ENCODE peak calls at places on chromosomes 13 and 19, in eight cellular contexts. R is activated naive CD4-positive, alpha-beta T cell; A is A172; N is T-helper 1 cell; E is choroid plexus epithelial cell; U is effector memory CD4-positive, alpha-beta T cell; Z is stimulated activated CD8-positive, alpha-beta memory T cell treated with anti-CD3 and anti-CD28 coated beads, Interleukin-15, amount 100 ng/mL, for 24 hours; K is NCI-H1436. B is an unnamed sample.
A peak's percentile ranks its signal among the peaks of the same experiment; 100 is the strongest.

GRCh38 chr13:46663216-46663615 is 110.2 kb downstream of the LRCH1 start:
- DNase-seq in R (no peak), A (no peak), N (no peak), E (no peak), U (no peak), Z (no peak), K (no peak), B (no peak)

GRCh38 chr19:49423985-49424303 is 703 bp upstream of the PTH2 start:
- DNase-seq in R (no peak), A (no peak), N (no peak), E (no peak), U (no peak), Z (no peak), K (no peak), B (no peak)

GRCh38 chr13:113415032-113415431 is 38.3 kb downstream of the ADPRHL1 start:
- DNase-seq in R (no peak), A (no peak), N (no peak), E (no peak), U (no peak), Z (no peak), K (no peak), B (no peak)

GRCh38 chr19:55436847-55437246 is 6.3 kb downstream of the SHISA7 start:
- DNase-seq in R (no peak), A (no peak), N (no peak), E (no peak), U (no peak), Z (no peak), K (no peak), B (no peak)

GRCh38 chr13:79527698-79528097 is 46.7 kb downstream of the NDFIP2 start:
- DNase-seq in R (no peak), A (no peak), N (no peak), E (no peak), U (no peak), Z (no peak), K (no peak), B (no peak)

GRCh38 chr19:9986787-9987281 is 23.5 kb downstream of the COL5A3 start:
- DNase-seq in R (no peak), A (no peak), N (no peak), E (peak; percentile 19), U (no peak), Z (no peak), K (no peak), B (no peak)

GRCh38 chr19:16078311-16078758 is 2.0 kb downstream of the TPM4 start:
- DNase-seq in R (no peak), A (peak; percentile 59), N (no peak), E (peak; percentile 58), U (no peak), Z (no peak), K (no peak), B (no peak)

GRCh38 chr19:49861127-49861526 is 6.2 kb downstream of the PNKP start:
- DNase-seq in R (no peak), A (peak; percentile 53), N (no peak), E (no peak), U (no peak), Z (no peak), K (no peak), B (no peak)

GRCh38 chr19:54616840-54617560 is 13.3 kb upstream of the LILRB1 start:
- DNase-seq in R (no peak), A (no peak), N (no peak), E (no peak), U (no peak), Z (no peak), K (no peak), B (no peak)

GRCh38 chr19:58001895-58002369 is 688 bp downstream of the ZNF606 start:
- DNase-seq in R (no peak), A (no peak), N (no peak), E (peak; percentile 36), U (no peak), Z (no peak), K (peak; percentile 8), B (no peak)

GRCh38 chr19:45764487-45764886 is 4.6 kb downstream of the SIX5 start:
- DNase-seq in R (no peak), A (no peak), N (no peak), E (no peak), U (no peak), Z (no peak), K (no peak), B (no peak)

GRCh38 chr13:113814435-113814821 is 49.4 kb downstream of the GAS6 start:
- DNase-seq in R (no peak), A (peak; percentile 70), N (no peak), E (peak; percentile 70), U (no peak), Z (no peak), K (no peak), B (no peak)

GRCh38 chr13:65638572-65639168 is 1591.5 kb downstream of the PCDH9 start:
- DNase-seq in R (no peak), A (peak; percentile 44), N (no peak), E (peak; percentile 85), U (no peak), Z (no peak), K (peak; percentile 9), B (no peak)

GRCh38 chr19:54889566-54889965 is 15.5 kb downstream of the FCAR start:
- DNase-seq in R (no peak), A (no peak), N (no peak), E (no peak), U (no peak), Z (no peak), K (no peak), B (no peak)

GRCh38 chr19:19120308-19121156 is 17.7 kb downstream of the TMEM161A start:
- DNase-seq in R (no peak), A (no peak), N (peak; percentile 22), E (peak; percentile 97), U (no peak), Z (no peak), K (peak; percentile 26), B (no peak)

GRCh38 chr19:3178973-3179738 is 587 bp downstream of the S1PR4 start:
- DNase-seq in R (no peak), A (no peak), N (peak; percentile 54), E (no peak), U (no peak), Z (no peak), K (no peak), B (no peak)

GRCh38 chr13:107834717-107835116 is 380.6 kb downstream of the LIG4 start:
- DNase-seq in R (no peak), A (peak; percentile 3), N (no peak), E (peak; percentile 39), U (no peak), Z (no peak), K (no peak), B (no peak)

GRCh38 chr19:5006201-5006600 is 37.3 kb downstream of the KDM4B start:
- DNase-seq in R (no peak), A (no peak), N (no peak), E (no peak), U (no peak), Z (no peak), K (no peak), B (no peak)

GRCh38 chr19:12202250-12202649 is 39.4 kb downstream of the ZNF136 start:
- DNase-seq in R (no peak), A (no peak), N (peak; percentile 28), E (peak; percentile 14), U (peak; percentile 16), Z (no peak), K (no peak), B (no peak)

GRCh38 chr19:12611361-12611699 is 610 bp downstream of the ZNF791 start:
- DNase-seq in R (no peak), A (peak; percentile 79), N (no peak), E (peak; percentile 55), U (no peak), Z (no peak), K (no peak), B (no peak)

GRCh38 chr13:109381546-109382180 is 404.7 kb downstream of the IRS2 start:
- DNase-seq in R (no peak), A (peak; percentile 26), N (no peak), E (peak; percentile 87), U (no peak), Z (no peak), K (no peak), B (no peak)

GRCh38 chr13:52447354-52447753 is 3.1 kb downstream of the VPS36 start:
- DNase-seq in R (no peak), A (no peak), N (peak; percentile 24), E (no peak), U (no peak), Z (no peak), K (no peak), B (no peak)

GRCh38 chr19:46813570-46814358 is 25.4 kb upstream of the SLC1A5 start:
- DNase-seq in R (no peak), A (no peak), N (no peak), E (peak; percentile 93), U (no peak), Z (no peak), K (no peak), B (no peak)

GRCh38 chr13:113967206-113967720 is 6.6 kb downstream of the C13orf46 start:
- DNase-seq in R (no peak), A (no peak), N (no peak), E (no peak), U (no peak), Z (no peak), K (no peak), B (no peak)

GRCh38 chr13:43331676-43332075 is 308.3 kb downstream of the DNAJC15 start:
- DNase-seq in R (no peak), A (no peak), N (no peak), E (peak; percentile 18), U (no peak), Z (no peak), K (no peak), B (no peak)

GRCh38 chr19:1465191-1466016 is 13.6 kb downstream of the C19orf25 start:
- DNase-seq in R (no peak), A (no peak), N (peak; percentile 39), E (peak; percentile 52), U (no peak), Z (no peak), K (no peak), B (peak; percentile 55)

GRCh38 chr19:19817357-19817756 is 4.2 kb downstream of the ZNF506 start:
- DNase-seq in R (no peak), A (no peak), N (peak; percentile 31), E (no peak), U (peak; percentile 64), Z (no peak), K (no peak), B (no peak)

GRCh38 chr19:49436381-49437017 is 4.8 kb downstream of the SLC17A7 start:
- DNase-seq in R (peak; percentile 15), A (no peak), N (peak; percentile 49), E (no peak), U (no peak), Z (no peak), K (no peak), B (peak; percentile 26)